ENCODE peak calls at places on chromosomes 7 and 10, in ten cellular contexts. C, L, Z, G, S, E, J, H, Q and Y are unnamed samples.

GRCh38 chr10:61939575-61940301 is 38.2 kb downstream of the ARID5B start:
- DNase-seq in Z (no peak), C (peak), G (no peak), Q (peak), L (no peak), S (peak), E (no peak), H (peak), J (peak), Y (no peak)

GRCh38 chr10:21509391-21510217 is 15.9 kb downstream of the SKIDA1 start:
- DNase-seq in H (no peak), E (no peak), C (no peak), S (no peak), L (no peak), Q (no peak), G (no peak), J (no peak), Z (no peak), Y (no peak)

GRCh38 chr10:84296071-84296981 is 32.1 kb upstream of the CCSER2 start:
- DNase-seq in Z (no peak), Q (peak), L (no peak), G (no peak), S (peak), E (no peak), C (peak), H (peak), J (peak), Y (no peak)

GRCh38 chr10:17430647-17431355 is 23.6 kb downstream of the ST8SIA6 start:
- DNase-seq in Q (peak), S (peak), E (peak), L (peak), J (peak), G (peak), H (peak), Z (peak), C (peak), Y (peak)

GRCh38 chr10:132036153-132036886 is 29.4 kb upstream of the JAKMIP3 start:
- DNase-seq in C (peak), E (no peak), Q (peak), S (peak), G (no peak), L (no peak), Z (no peak), H (no peak), J (no peak), Y (no peak)

GRCh38 chr10:60417898-60418297 is 28.2 kb upstream of the ANK3 start:
- DNase-seq in Z (no peak), L (no peak), Q (no peak), E (no peak), H (no peak), J (no peak), G (no peak), S (no peak), C (no peak), Y (no peak)

GRCh38 chr10:68992721-68993440 is 4.3 kb downstream of the KIFBP start:
- DNase-seq in Z (peak), H (peak), C (peak), Q (peak), E (no peak), J (peak), L (peak), G (peak), S (peak), Y (no peak)

GRCh38 chr7:107922891-107923290 is 31.9 kb downstream of the DLD start:
- DNase-seq in H (no peak), Z (no peak), L (no peak), Q (no peak), E (no peak), G (no peak), J (no peak), S (peak), C (no peak), Y (no peak)

GRCh38 chr10:60731134-60731883 is 47.0 kb upstream of the CDK1 start:
- DNase-seq in H (no peak), C (peak), L (no peak), G (no peak), S (no peak), Z (peak), Q (no peak), J (no peak), E (peak), Y (peak)

GRCh38 chr10:93384006-93384405 is 98.1 kb downstream of the MYOF start:
- DNase-seq in S (no peak), Z (no peak), G (no peak), J (no peak), L (no peak), E (no peak), H (no peak), C (no peak), Q (no peak), Y (no peak)

GRCh38 chr10:43056568-43057011 is 20.3 kb upstream of the RET start:
- DNase-seq in G (no peak), H (no peak), J (no peak), Q (no peak), S (no peak), L (peak), C (no peak), Z (no peak), E (no peak), Y (no peak)

GRCh38 chr10:11409357-11409756 is 202.1 kb downstream of the USP6NL start:
- DNase-seq in J (no peak), C (no peak), G (no peak), Q (no peak), S (no peak), E (no peak), L (no peak), H (no peak), Z (no peak), Y (no peak)

GRCh38 chr7:134778941-134779740 is at the start of gene CALD1:
- DNase-seq in G (peak), H (peak), Q (peak), J (peak), L (peak), Z (peak), C (peak), S (peak), E (no peak), Y (no peak)

GRCh38 chr10:106440767-106441166 is 723.7 kb downstream of the SORCS1 start:
- DNase-seq in S (no peak), H (no peak), E (no peak), J (no peak), Z (no peak), G (no peak), Q (no peak), C (no peak), L (no peak), Y (no peak)

GRCh38 chr10:75924309-75924920 is 493.0 kb downstream of the LRMDA start:
- DNase-seq in Z (no peak), J (no peak), G (no peak), H (no peak), E (no peak), Q (no peak), L (no peak), S (no peak), C (no peak), Y (no peak)

GRCh38 chr10:21191512-21191911 is 294.4 kb upstream of the NEBL start:
- DNase-seq in L (no peak), C (no peak), G (no peak), Z (no peak), J (no peak), Q (no peak), H (no peak), S (no peak), E (no peak), Y (no peak)

GRCh38 chr10:34078798-34079470 is 736.2 kb downstream of the PARD3 start:
- DNase-seq in E (no peak), H (peak), G (peak), Z (no peak), C (peak), J (peak), Q (peak), S (peak), L (peak), Y (no peak)

GRCh38 chr7:26853788-26854393 is 10.5 kb downstream of the SKAP2 start:
- DNase-seq in Q (peak), Z (no peak), C (peak), L (no peak), G (no peak), E (no peak), J (no peak), S (peak), H (peak), Y (no peak)
- TF ChIP-seq CTCF in Q (peak), Z (peak), C (peak), L (peak), G (peak), E (peak), J (peak), S (peak), H (peak), Y (peak)

DNA sequence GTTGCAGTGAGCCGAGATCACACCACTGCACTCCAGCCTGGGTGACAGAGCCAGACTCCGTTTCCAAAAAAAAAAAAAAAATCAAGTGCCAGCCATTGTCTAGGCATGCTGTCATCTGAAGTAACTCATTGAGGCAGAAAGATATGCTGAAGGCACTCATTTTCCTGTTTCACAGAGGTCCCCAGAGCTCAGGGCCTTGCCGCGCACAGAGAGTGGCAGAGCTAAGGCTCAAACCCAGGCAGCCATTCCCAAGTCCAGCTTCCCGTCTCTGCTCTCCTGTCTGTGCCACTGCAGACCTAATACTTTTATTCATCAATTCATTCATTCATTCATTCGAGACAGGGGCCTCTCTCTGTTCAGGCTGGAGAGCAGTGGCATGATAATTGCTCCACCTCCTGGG is 3.5 kb downstream of the GRIFIN start:
- DNase-seq in Q (no peak), C (no peak), Z (no peak), L (no peak), J (no peak), E (no peak), H (no peak), S (no peak), G (no peak), Y (no peak)
- TF ChIP-seq CTCF in Q (no peak), C (no peak), Z (no peak), L (no peak), J (no peak), E (no peak), H (no peak), S (no peak), G (no peak), Y (no peak)

DNA sequence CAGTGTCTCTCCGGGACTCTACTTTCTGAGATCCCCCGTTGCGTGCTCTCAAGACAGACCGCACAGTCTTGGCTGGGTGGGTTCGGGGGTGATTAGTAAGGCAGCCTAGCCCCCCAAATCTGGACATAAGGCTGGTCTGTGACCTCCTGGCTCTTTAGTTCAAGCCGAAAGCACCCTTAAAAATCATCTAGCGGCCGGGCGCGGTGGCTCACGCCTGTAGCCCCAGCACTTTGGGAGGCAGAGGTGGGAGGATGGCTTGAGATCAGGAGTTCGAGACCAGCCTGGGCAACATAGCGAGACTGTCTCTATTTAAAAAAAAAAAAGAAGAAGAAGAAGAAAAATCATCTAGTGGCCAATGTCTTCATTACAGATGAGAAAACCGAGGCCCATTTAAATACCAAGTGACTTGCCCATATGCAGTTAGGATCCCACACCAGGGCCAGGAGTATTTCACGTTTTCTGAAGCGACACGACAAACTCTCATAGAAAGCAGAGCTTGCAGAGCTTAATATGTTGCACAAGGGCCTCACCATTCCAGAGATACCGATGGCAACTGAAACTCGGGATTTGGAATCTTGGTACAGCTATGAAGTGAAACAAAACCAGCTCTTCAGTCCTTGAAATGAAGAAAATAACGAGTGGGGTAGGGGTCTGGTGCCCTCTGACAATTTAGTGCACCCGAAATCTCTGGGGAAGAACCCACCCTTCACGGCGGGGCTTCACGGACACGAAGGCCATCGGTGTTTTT is 696 bp upstream of the HILPDA start:
- DNase-seq in G (no peak), E (no peak), Q (peak), H (peak), C (peak), S (peak), J (peak), Z (no peak), L (no peak), Y (no peak)
- TF ChIP-seq CTCF in G (no peak), E (no peak), Q (no peak), H (no peak), C (no peak), S (peak), J (peak), Z (no peak), L (peak), Y (no peak)

DNA sequence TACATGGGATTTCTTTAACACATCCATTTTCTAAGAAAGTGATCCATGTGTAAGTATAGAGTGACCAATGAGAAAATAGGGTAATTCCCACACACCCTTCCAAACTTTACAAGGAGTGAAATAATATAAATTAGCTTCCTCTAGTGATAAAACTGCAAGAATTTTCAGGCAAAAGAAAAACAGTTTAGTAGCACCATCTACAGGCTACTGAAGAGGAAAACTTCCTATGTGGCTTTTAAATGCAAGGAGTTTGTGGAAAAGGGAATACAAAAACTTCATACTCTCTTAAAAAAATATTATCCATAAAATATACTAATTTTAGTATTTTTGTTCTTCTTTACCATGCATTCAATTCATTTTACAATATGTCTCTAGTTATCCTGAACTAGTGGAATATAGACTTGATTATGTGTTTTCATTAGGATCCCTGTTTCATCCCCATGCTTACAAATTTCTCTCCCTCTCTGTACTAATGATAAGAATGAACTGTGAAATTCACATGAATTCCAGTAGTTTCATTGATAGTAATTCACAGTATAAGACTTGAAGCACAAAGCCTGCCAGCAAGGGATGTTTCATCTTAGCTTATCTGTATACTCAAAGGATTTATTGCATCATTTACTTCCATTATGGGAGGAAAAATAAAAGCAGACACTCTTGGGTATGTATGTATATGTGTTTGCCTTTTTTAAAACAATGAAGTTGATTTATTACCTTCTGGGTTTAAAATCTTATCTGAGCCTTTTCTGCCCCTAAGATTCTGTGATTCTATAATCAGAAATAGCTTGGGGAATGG is 442.9 kb downstream of the AUTS2 start:
- DNase-seq in E (no peak), H (no peak), C (peak), L (no peak), S (peak), Q (peak), J (no peak), G (no peak), Z (no peak), Y (no peak)
- TF ChIP-seq CTCF in E (no peak), H (peak), C (peak), L (no peak), S (peak), Q (peak), J (peak), G (no peak), Z (peak), Y (peak)

GRCh38 chr7:80630611-80631010 is 7.8 kb upstream of the CD36 start:
- DNase-seq in G (no peak), E (no peak), Q (peak), H (no peak), J (no peak), Z (no peak), L (no peak), C (peak), S (peak), Y (no peak)
- TF ChIP-seq CTCF in G (no peak), E (no peak), Q (no peak), H (no peak), J (no peak), Z (no peak), L (no peak), C (no peak), S (no peak), Y (no peak)

GRCh38 chr7:16264436-16265183 is 156.7 kb downstream of the CRPPA start:
- DNase-seq in G (no peak), E (no peak), C (peak), L (no peak), Z (no peak), J (no peak), Q (no peak), H (no peak), S (no peak), Y (no peak)

GRCh38 chr7:16261654-16262053 is 159.7 kb downstream of the CRPPA start:
- DNase-seq in S (no peak), C (no peak), Q (no peak), Z (no peak), L (no peak), E (no peak), J (no peak), H (no peak), G (no peak), Y (no peak)

GRCh38 chr7:16265184-16265804 is 156.0 kb downstream of the CRPPA start:
- DNase-seq in Z (no peak), Q (no peak), L (no peak), E (no peak), C (no peak), J (no peak), H (no peak), S (no peak), G (no peak), Y (no peak)

GRCh38 chr7:16265863-16266458 is 155.4 kb downstream of the CRPPA start:
- DNase-seq in Z (no peak), C (no peak), H (no peak), E (no peak), G (no peak), J (no peak), L (no peak), Q (no peak), S (no peak), Y (no peak)

DNA sequence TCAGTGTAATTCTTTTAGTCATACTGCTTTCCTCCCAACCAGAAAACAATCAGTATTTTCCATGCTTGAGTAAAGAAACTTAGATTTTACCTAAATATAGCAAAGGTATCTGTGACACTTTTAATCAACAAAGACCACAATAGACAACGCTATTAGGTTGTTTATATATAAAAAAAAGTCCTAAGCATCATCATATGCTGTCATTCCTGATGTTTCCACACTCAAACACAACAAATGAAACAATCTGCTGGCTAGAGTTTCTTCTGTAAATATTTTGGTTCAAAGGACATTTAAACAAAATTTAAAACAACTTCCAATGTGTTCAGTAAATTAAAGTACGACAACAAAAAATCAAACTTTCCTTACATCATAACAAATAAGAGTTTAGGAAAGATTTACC is 157.3 kb downstream of the CRPPA start:
- DNase-seq in E (no peak), G (no peak), H (no peak), S (no peak), J (no peak), L (no peak), Q (no peak), C (peak), Z (no peak), Y (no peak)
- TF ChIP-seq CTCF in E (no peak), G (no peak), H (no peak), S (no peak), J (no peak), L (no peak), Q (no peak), C (no peak), Z (no peak), Y (no peak)

GRCh38 chr10:111137012-111137411 is 60.2 kb downstream of the ADRA2A start:
- DNase-seq in L (no peak), C (no peak), E (no peak), S (no peak), Z (no peak), J (no peak), Q (no peak), H (no peak), G (peak), Y (no peak)

GRCh38 chr10:111137587-111137986 is 60.8 kb downstream of the ADRA2A start:
- DNase-seq in S (no peak), L (no peak), H (no peak), Z (no peak), Q (no peak), G (no peak), J (no peak), C (no peak), E (no peak), Y (no peak)

GRCh38 chr10:111146025-111146640 is 69.3 kb downstream of the ADRA2A start:
- DNase-seq in Q (no peak), E (no peak), Z (no peak), J (no peak), G (no peak), C (no peak), L (no peak), H (no peak), S (no peak), Y (no peak)

GRCh38 chr10:111139567-111139966 is 62.7 kb downstream of the ADRA2A start:
- DNase-seq in J (no peak), E (no peak), L (no peak), H (no peak), G (no peak), Z (no peak), C (no peak), Q (no peak), S (no peak), Y (no peak)

GRCh38 chr10:111142082-111142481 is 65.3 kb downstream of the ADRA2A start:
- DNase-seq in E (no peak), S (no peak), G (no peak), Q (no peak), Z (no peak), L (no peak), J (no peak), H (no peak), C (no peak), Y (no peak)
- TF ChIP-seq CTCF in E (no peak), S (no peak), G (no peak), Q (no peak), Z (no peak), L (no peak), J (no peak), H (no peak), C (no peak), Y (no peak)

GRCh38 chr10:13707156-13707881 is 120.6 kb downstream of the PRPF18 start:
- DNase-seq in Q (peak), S (peak), C (peak), G (peak), E (no peak), L (peak), Z (peak), H (peak), J (peak), Y (peak)
- TF ChIP-seq CTCF in Q (no peak), S (peak), C (peak), G (no peak), E (no peak), L (no peak), Z (no peak), H (no peak), J (peak), Y (no peak)

GRCh38 chr10:78301891-78302738 is 268.5 kb downstream of the RPS24 start:
- DNase-seq in E (no peak), Q (no peak), L (no peak), Z (no peak), G (no peak), C (no peak), S (no peak), J (no peak), H (no peak), Y (no peak)
- TF ChIP-seq CTCF in E (no peak), Q (peak), L (no peak), Z (no peak), G (no peak), C (peak), S (peak), J (peak), H (peak), Y (no peak)